ENCODE peak calls at places on chromosomes 4 and X, in four cellular contexts. C is MG63, I is A549, G is cardiac fibroblast. T is an unnamed sample.

GRCh38 chrX:110086916-110087484 is 84.1 kb downstream of the TMEM164 start:
- DNase-seq in C (no peak), I (peak; percentile 72), G (peak; percentile 96), T (peak; percentile 75)

GRCh38 chrX:151692825-151693224 is 2.4 kb upstream of the PRRG3 start:
- DNase-seq in C (no peak), I (no peak), G (no peak), T (no peak)

GRCh38 chr4:74480267-74480666 is 35.3 kb downstream of the AREG start:
- DNase-seq in C (no peak), I (no peak), G (no peak), T (no peak)

GRCh38 chrX:12162420-12162819 is 24.1 kb downstream of the FRMPD4 start:
- DNase-seq in C (no peak), I (no peak), G (peak; percentile 17), T (no peak)

GRCh38 chr4:133149932-133150642 is 993 bp downstream of the PCDH10 start:
- DNase-seq in C (no peak), I (no peak), G (no peak), T (no peak)

GRCh38 chr4:144366425-144366824 is 225.9 kb upstream of the GYPA start:
- DNase-seq in C (no peak), I (no peak), G (no peak), T (no peak)

GRCh38 chr4:1523907-1524636 is 117.8 kb upstream of the NKX1-1 start:
- DNase-seq in C (peak; percentile 31), I (no peak), G (no peak), T (no peak)

GRCh38 chrX:155262970-155263754 is 1.1 kb downstream of the RAB39B start:
- DNase-seq in C (no peak), I (no peak), G (no peak), T (no peak)

GRCh38 chr4:8201341-8201781 is 2.3 kb downstream of the SH3TC1 start:
- DNase-seq in C (no peak), I (no peak), G (no peak), T (no peak)

GRCh38 chr4:169079942-169080827 is 70.1 kb upstream of the CBR4 start:
- DNase-seq in C (no peak), I (no peak), G (peak; percentile 74), T (no peak)

GRCh38 chrX:99705696-99706095 is 704.4 kb downstream of the PCDH19 start:
- DNase-seq in C (no peak), I (no peak), G (no peak), T (no peak)

GRCh38 chr4:170259631-170260153 is 169.9 kb upstream of the AADAT start:
- DNase-seq in C (peak; percentile 46), I (peak; percentile 8), G (peak; percentile 90), T (peak; percentile 70)

DNA sequence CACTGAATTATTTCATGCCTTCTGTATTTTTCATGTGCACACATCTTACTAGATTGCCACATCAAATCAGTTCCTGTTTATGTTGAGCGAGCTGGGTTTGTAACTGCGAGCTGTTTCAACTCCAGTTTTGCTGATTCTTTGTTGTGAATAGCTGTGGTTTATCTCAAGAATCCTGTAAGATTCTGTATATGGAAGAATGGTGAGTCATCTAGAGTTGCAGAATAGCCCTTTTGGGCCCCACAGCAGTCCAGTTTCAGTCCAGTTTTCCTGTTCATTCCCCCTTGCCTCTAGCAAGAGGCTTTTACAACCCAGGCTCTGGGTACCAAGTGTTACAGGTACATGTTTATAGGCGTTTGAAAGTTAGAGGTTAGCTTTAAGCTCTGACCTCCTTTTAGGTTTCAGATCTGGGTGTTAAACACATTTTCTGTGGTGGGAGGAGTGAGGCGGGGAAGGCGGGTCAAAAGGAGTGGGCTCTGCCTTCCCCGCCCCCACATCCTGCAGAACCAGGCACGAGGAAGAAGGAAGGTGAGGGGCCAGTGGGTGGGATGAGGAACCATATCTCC is 32.7 kb downstream of the TBC1D14 start:
- DNase-seq in C (peak; percentile 33), I (peak; percentile 29), G (peak; percentile 96), T (peak; percentile 89)
- H3K4me3 ChIP-seq in C (no peak overlapping the region), I (no peak overlapping the region), G (no peak overlapping the region), T (no peak overlapping the region)

GRCh38 chr4:26272654-26273307 is 48.0 kb upstream of the RBPJ start:
- DNase-seq in C (no peak), I (no peak), G (no peak), T (no peak)
- H3K4me3 ChIP-seq in C (no peak overlapping the region), I (no peak overlapping the region), G (no peak overlapping the region), T (no peak overlapping the region)

GRCh38 chrX:130166503-130166777 is 799 bp upstream of the AIFM1 start:
- DNase-seq in C (no peak), I (no peak), G (no peak), T (no peak)

GRCh38 chrX:130165703-130166502 is at the start of gene AIFM1:
- DNase-seq in C (peak; percentile 92), I (peak; percentile 83), G (peak; percentile 95), T (peak; percentile 80)

GRCh38 chrX:130162094-130162493 is 3.5 kb downstream of the AIFM1 start:
- DNase-seq in C (no peak), I (no peak), G (no peak), T (no peak)

GRCh38 chrX:130165181-130165702 is 399 bp downstream of the AIFM1 start:
- DNase-seq in C (no peak), I (no peak), G (no peak), T (no peak)

GRCh38 chrX:130163350-130163851 is 2.2 kb downstream of the AIFM1 start:
- DNase-seq in C (no peak), I (no peak), G (no peak), T (no peak)
- H3K4me3 ChIP-seq in C (no peak overlapping the region), I (no peak overlapping the region), G (no peak overlapping the region), T (no peak overlapping the region)

DNA sequence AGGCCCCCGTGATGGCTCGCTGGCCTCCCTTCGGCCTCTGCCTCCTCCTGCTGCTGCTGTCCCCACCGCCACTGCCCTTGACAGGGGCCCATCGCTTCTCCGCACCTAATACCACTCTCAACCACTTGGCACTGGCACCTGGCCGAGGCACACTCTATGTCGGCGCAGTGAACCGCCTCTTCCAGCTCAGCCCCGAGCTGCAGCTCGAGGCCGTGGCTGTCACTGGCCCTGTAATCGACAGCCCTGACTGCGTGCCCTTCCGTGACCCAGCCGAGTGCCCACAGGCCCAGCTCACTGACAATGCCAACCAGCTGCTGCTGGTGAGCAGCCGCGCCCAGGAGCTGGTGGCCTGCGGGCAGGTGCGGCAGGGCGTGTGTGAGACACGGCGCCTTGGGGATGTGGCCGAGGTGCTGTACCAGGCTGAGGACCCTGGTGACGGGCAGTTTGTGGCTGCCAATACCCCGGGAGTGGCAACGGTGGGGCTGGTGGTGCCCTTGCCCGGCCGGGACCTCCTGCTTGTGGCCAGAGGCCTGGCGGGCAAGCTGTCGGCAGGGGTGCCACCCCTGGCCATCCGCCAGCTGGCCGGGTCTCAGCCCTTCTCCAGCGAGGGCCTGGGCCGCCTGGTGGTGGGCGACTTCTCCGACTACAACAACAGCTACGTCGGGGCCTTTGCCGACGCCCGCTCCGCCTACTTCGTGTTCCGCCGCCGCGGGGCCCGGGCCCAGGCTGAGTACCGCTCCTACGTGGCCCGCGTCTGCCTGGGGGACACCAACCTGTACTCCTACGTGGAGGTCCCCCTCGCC is 3.0 kb downstream of the PLXNB3 start:
- DNase-seq in C (no peak), I (no peak), G (no peak), T (no peak)
- H3K4me3 ChIP-seq in C (no peak overlapping the region), I (no peak overlapping the region), G (no peak overlapping the region), T (no peak overlapping the region)

DNA sequence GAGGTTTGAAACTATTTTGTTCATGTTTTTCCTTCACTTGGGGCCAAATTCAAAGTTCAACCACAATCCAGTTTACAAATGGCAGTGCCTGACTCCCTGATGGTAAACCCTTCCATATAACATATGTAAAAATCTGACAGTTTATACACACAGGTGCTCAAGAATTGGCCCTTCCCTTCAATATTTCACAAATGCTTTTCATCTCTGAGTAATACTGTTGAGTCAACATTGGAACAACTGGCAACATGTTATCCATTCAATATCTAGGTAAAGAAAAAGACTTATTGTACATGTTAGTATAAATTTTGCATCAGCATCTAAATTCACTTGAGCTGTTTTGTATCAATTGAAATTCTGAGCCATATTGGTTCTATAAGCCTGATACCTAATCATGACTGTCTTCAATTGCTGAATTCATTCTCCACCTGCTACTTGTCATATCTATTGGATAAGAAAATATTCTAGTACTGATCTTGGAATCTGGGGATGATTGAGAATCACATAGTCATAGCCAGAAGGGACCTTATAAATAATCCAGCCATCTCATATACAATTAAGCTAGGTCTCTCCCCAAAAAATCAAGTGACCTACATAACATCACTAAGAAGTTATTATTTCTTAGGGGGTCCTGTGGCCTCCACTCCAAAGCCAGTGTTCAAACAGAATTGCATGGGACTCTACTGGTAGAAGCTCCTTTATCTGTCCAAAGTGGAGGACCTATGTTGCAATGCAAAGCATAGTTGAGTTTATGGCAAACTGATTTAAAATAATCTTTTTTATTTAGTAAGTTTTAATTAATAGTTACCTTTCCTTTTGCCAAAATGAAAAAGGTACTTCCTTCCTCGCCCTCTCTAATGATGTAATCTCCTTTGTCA is 61.9 kb downstream of the PRKG2 start:
- DNase-seq in C (no peak), I (no peak), G (no peak), T (no peak)
- H3K4me3 ChIP-seq in C (no peak overlapping the region), I (peak overlapping the region; percentile 53), G (no peak overlapping the region), T (peak overlapping the region; percentile 29)

GRCh38 chr4:87995435-87995834 is 12.0 kb upstream of the PKD2 start:
- DNase-seq in C (no peak), I (no peak), G (no peak), T (no peak)
- H3K4me3 ChIP-seq in C (no peak overlapping the region), I (no peak overlapping the region), G (no peak overlapping the region), T (no peak overlapping the region)

DNA sequence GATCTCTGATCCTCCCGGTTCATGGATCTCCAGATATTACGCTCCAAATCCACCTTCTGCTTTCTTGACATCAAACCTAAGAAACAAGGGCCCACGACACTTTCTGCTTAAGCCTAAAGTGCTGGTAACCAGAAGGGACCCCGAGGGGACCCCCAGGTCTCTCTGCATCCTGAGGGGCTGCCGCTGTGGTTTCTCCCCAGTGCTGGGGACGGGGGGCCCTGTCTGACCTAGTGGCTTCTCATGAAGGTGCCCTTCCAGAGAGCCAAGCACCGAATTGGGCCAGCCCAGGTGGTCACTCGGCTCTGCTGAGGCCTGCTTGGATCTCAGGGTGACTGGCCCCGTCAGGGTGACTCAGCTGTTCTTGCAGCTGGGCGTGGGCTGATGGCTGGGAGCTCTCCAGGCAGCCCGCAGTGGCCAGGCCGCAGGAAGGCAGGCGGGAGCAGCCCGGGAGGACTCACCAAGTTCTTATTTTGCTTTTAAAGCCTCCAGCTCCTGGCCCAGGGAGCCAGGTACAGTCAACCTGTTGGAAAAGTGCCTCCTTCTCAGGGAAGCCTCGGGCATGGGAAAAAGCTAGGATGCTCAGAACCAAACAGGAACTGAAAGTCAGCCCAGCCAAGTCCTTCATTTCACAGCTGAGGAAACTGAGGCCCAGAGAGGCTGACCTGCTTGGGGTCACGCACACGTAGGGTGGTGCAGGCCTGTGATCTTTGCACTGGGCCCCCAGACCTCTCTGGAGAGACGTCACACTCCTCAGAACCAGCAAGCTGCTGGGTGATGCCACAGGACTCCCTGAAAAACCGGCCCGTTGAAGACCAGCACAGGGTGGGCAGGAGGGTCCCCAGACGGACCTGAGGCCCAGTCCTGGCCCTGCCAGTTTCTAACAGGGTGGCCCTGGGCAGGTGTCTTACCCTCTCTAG is 16.7 kb downstream of the BLOC1S4 start:
- DNase-seq in C (peak; percentile 84), I (peak; percentile 69), G (peak; percentile 91), T (peak; percentile 60)
- H3K4me3 ChIP-seq in C (no peak overlapping the region), I (no peak overlapping the region), G (no peak overlapping the region), T (no peak overlapping the region)